ENCODE peak calls at places on chromosomes 3 and 15, in five cellular contexts. One of them, this sample, is unnamed.

GRCh38 chr3:25663324-25664065 is 1.2 kb downstream of the TOP2B start:
- DNase-seq in H1: no peak
- DNase-seq in pancreas: no peak
- DNase-seq in AG04450: no peak
- DNase-seq in fibroblast of villous mesenchyme: peak; percentile 31
- DNase-seq in this sample: peak; percentile 32

GRCh38 chr3:23698652-23699313 is 107.0 kb upstream of the UBE2E1 start:
- DNase-seq in H1: no peak
- DNase-seq in fibroblast of villous mesenchyme: no peak
- DNase-seq in pancreas: no peak
- DNase-seq in AG04450: no peak
- DNase-seq in this sample: no peak

GRCh38 chr3:12627371-12627770 is 36.5 kb downstream of the RAF1 start:
- DNase-seq in pancreas: no peak
- DNase-seq in fibroblast of villous mesenchyme: no peak
- DNase-seq in H1: no peak
- DNase-seq in AG04450: no peak
- DNase-seq in this sample: no peak

GRCh38 chr15:59996498-59997041 is 7.5 kb upstream of the FOXB1 start:
- DNase-seq in AG04450: no peak
- DNase-seq in fibroblast of villous mesenchyme: no peak
- DNase-seq in pancreas: no peak
- DNase-seq in H1: peak; percentile 73
- DNase-seq in this sample: no peak

GRCh38 chr3:58260261-58260731 is 22.7 kb downstream of the ABHD6 start:
- DNase-seq in pancreas: no peak
- DNase-seq in H1: no peak
- DNase-seq in fibroblast of villous mesenchyme: peak; percentile 55
- DNase-seq in AG04450: no peak
- DNase-seq in this sample: no peak

GRCh38 chr3:111989061-111989678 is 9.6 kb upstream of the TAGLN3 start:
- DNase-seq in pancreas: no peak
- DNase-seq in AG04450: peak; percentile 32
- DNase-seq in H1: no peak
- DNase-seq in fibroblast of villous mesenchyme: peak; percentile 92
- DNase-seq in this sample: no peak

GRCh38 chr3:95715137-95715536 is 1099.3 kb upstream of the EPHA6 start:
- DNase-seq in fibroblast of villous mesenchyme: no peak
- DNase-seq in AG04450: no peak
- DNase-seq in H1: no peak
- DNase-seq in pancreas: no peak
- DNase-seq in this sample: no peak

GRCh38 chr3:25556504-25556903 is 108.2 kb downstream of the TOP2B start:
- DNase-seq in fibroblast of villous mesenchyme: no peak
- DNase-seq in pancreas: no peak
- DNase-seq in H1: no peak
- DNase-seq in AG04450: no peak
- DNase-seq in this sample: no peak

GRCh38 chr3:183884097-183884436 is 613 bp downstream of the PARL start:
- DNase-seq in pancreas: no peak
- DNase-seq in fibroblast of villous mesenchyme: peak; percentile 38
- DNase-seq in AG04450: no peak
- DNase-seq in H1: no peak
- DNase-seq in this sample: no peak
- TF ChIP-seq CTCF in pancreas: no peak
- TF ChIP-seq CTCF in fibroblast of villous mesenchyme: no peak
- TF ChIP-seq CTCF in AG04450: no peak
- TF ChIP-seq CTCF in H1: no peak
- TF ChIP-seq CTCF in this sample: no peak

GRCh38 chr3:183824761-183825379 is 507 bp downstream of the MAP6D1 start:
- DNase-seq in AG04450: no peak
- DNase-seq in H1: peak; percentile 72
- DNase-seq in pancreas: peak; percentile 73
- DNase-seq in fibroblast of villous mesenchyme: peak; percentile 16
- DNase-seq in this sample: no peak
- TF ChIP-seq CTCF in AG04450: no peak
- TF ChIP-seq CTCF in H1: no peak
- TF ChIP-seq CTCF in pancreas: no peak
- TF ChIP-seq CTCF in fibroblast of villous mesenchyme: no peak
- TF ChIP-seq CTCF in this sample: no peak

DNA sequence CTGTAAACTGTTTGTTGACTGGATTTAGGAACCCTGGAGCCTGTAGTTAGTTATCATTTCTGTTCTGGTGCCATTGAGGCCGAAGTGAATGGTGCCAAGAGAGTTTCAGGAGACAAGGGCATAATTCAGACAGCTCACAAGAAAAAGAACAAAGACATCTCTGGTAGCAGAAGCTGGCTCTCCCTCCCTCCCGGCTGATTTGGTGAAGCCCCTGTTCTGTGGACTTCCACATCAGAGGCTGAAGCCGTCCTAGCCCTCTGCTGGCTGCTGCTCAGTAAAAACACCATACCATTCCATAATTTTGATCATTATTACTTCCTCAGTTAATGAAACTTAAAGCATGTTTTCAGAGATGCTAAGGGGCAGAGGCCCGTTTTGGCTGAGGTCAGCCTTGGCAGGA is 381.2 kb upstream of the WNT5A start:
- DNase-seq in pancreas: no peak
- DNase-seq in AG04450: no peak
- DNase-seq in H1: no peak
- DNase-seq in fibroblast of villous mesenchyme: no peak
- DNase-seq in this sample: no peak
- TF ChIP-seq CTCF in pancreas: no peak
- TF ChIP-seq CTCF in AG04450: peak; percentile 47
- TF ChIP-seq CTCF in H1: peak; percentile 27
- TF ChIP-seq CTCF in fibroblast of villous mesenchyme: peak; percentile 8
- TF ChIP-seq CTCF in this sample: no peak

GRCh38 chr15:58446521-58446920 is 14.7 kb downstream of the LIPC start:
- DNase-seq in fibroblast of villous mesenchyme: no peak
- DNase-seq in pancreas: no peak
- DNase-seq in AG04450: no peak
- DNase-seq in H1: no peak
- DNase-seq in this sample: no peak

GRCh38 chr15:58445861-58446260 is 14.1 kb downstream of the LIPC start:
- DNase-seq in fibroblast of villous mesenchyme: no peak
- DNase-seq in H1: no peak
- DNase-seq in AG04450: no peak
- DNase-seq in pancreas: no peak
- DNase-seq in this sample: no peak

GRCh38 chr15:58448331-58448730 is 16.5 kb downstream of the LIPC start:
- DNase-seq in pancreas: no peak
- DNase-seq in AG04450: no peak
- DNase-seq in fibroblast of villous mesenchyme: no peak
- DNase-seq in H1: no peak
- DNase-seq in this sample: no peak

GRCh38 chr15:58448906-58449305 is 17.1 kb downstream of the LIPC start:
- DNase-seq in pancreas: no peak
- DNase-seq in fibroblast of villous mesenchyme: no peak
- DNase-seq in H1: no peak
- DNase-seq in AG04450: no peak
- DNase-seq in this sample: no peak

GRCh38 chr15:58447244-58448010 is 15.6 kb downstream of the LIPC start:
- DNase-seq in pancreas: no peak
- DNase-seq in AG04450: no peak
- DNase-seq in H1: no peak
- DNase-seq in fibroblast of villous mesenchyme: peak; percentile 69
- DNase-seq in this sample: no peak
- TF ChIP-seq CTCF in pancreas: no peak
- TF ChIP-seq CTCF in AG04450: no peak
- TF ChIP-seq CTCF in H1: no peak
- TF ChIP-seq CTCF in fibroblast of villous mesenchyme: no peak
- TF ChIP-seq CTCF in this sample: no peak

DNA sequence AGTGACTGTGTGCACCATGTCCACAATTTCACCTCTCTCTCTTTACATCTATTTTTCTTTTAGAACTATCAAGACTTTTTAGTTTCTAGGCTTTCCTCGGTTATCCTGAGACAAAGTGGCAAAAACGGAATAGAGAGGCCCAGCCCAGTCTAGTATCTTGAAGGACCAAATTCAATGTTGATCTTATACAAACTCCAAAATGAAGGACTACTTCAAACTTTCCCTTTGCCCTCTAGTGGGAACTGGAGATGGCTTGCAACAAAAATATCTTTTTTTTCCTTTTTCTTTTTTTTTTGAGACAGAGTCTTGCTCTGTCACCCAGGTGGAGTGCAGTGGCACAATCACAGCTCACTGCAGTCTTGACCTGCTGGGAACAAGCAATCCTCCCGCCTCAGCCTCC is 338.5 kb upstream of the UMPS start:
- DNase-seq in fibroblast of villous mesenchyme: no peak
- DNase-seq in pancreas: no peak
- DNase-seq in AG04450: no peak
- DNase-seq in H1: no peak
- DNase-seq in this sample: no peak
- TF ChIP-seq CTCF in fibroblast of villous mesenchyme: peak; percentile 4
- TF ChIP-seq CTCF in pancreas: no peak
- TF ChIP-seq CTCF in AG04450: no peak
- TF ChIP-seq CTCF in H1: no peak
- TF ChIP-seq CTCF in this sample: no peak

GRCh38 chr15:89090791-89091666 is 2.8 kb downstream of the ABHD2 start:
- DNase-seq in H1: no peak
- DNase-seq in AG04450: no peak
- DNase-seq in pancreas: peak; percentile 76
- DNase-seq in fibroblast of villous mesenchyme: peak; percentile 77
- DNase-seq in this sample: no peak
- TF ChIP-seq CTCF in H1: no peak
- TF ChIP-seq CTCF in AG04450: no peak
- TF ChIP-seq CTCF in pancreas: no peak
- TF ChIP-seq CTCF in fibroblast of villous mesenchyme: no peak
- TF ChIP-seq CTCF in this sample: no peak

GRCh38 chr3:9581742-9582141 is 28.1 kb upstream of the LHFPL4 start:
- DNase-seq in pancreas: no peak
- DNase-seq in fibroblast of villous mesenchyme: no peak
- DNase-seq in AG04450: no peak
- DNase-seq in H1: no peak
- DNase-seq in this sample: no peak
- TF ChIP-seq CTCF in pancreas: no peak
- TF ChIP-seq CTCF in fibroblast of villous mesenchyme: no peak
- TF ChIP-seq CTCF in AG04450: no peak
- TF ChIP-seq CTCF in H1: peak; percentile 25
- TF ChIP-seq CTCF in this sample: no peak

GRCh38 chr15:97849183-97849582 is 111.3 kb upstream of the ARRDC4 start:
- DNase-seq in fibroblast of villous mesenchyme: no peak
- DNase-seq in H1: no peak
- DNase-seq in pancreas: no peak
- DNase-seq in AG04450: no peak
- DNase-seq in this sample: no peak
- TF ChIP-seq CTCF in fibroblast of villous mesenchyme: no peak
- TF ChIP-seq CTCF in H1: peak; percentile 21
- TF ChIP-seq CTCF in pancreas: no peak
- TF ChIP-seq CTCF in AG04450: no peak
- TF ChIP-seq CTCF in this sample: no peak

GRCh38 chr3:184239710-184240109 is 9.1 kb downstream of the ALG3 start:
- DNase-seq in pancreas: no peak
- DNase-seq in AG04450: no peak
- DNase-seq in fibroblast of villous mesenchyme: no peak
- DNase-seq in H1: no peak
- DNase-seq in this sample: no peak

GRCh38 chr3:184240384-184241140 is 8.2 kb downstream of the ALG3 start:
- DNase-seq in fibroblast of villous mesenchyme: peak; percentile 24
- DNase-seq in pancreas: no peak
- DNase-seq in AG04450: no peak
- DNase-seq in H1: peak; percentile 60
- DNase-seq in this sample: no peak

GRCh38 chr3:184242297-184242685 is 6.5 kb downstream of the ALG3 start:
- DNase-seq in H1: no peak
- DNase-seq in AG04450: no peak
- DNase-seq in fibroblast of villous mesenchyme: no peak
- DNase-seq in pancreas: no peak
- DNase-seq in this sample: no peak

GRCh38 chr3:184241141-184241446 is 7.7 kb downstream of the ALG3 start:
- DNase-seq in H1: no peak
- DNase-seq in pancreas: no peak
- DNase-seq in fibroblast of villous mesenchyme: no peak
- DNase-seq in AG04450: no peak
- DNase-seq in this sample: no peak

DNA sequence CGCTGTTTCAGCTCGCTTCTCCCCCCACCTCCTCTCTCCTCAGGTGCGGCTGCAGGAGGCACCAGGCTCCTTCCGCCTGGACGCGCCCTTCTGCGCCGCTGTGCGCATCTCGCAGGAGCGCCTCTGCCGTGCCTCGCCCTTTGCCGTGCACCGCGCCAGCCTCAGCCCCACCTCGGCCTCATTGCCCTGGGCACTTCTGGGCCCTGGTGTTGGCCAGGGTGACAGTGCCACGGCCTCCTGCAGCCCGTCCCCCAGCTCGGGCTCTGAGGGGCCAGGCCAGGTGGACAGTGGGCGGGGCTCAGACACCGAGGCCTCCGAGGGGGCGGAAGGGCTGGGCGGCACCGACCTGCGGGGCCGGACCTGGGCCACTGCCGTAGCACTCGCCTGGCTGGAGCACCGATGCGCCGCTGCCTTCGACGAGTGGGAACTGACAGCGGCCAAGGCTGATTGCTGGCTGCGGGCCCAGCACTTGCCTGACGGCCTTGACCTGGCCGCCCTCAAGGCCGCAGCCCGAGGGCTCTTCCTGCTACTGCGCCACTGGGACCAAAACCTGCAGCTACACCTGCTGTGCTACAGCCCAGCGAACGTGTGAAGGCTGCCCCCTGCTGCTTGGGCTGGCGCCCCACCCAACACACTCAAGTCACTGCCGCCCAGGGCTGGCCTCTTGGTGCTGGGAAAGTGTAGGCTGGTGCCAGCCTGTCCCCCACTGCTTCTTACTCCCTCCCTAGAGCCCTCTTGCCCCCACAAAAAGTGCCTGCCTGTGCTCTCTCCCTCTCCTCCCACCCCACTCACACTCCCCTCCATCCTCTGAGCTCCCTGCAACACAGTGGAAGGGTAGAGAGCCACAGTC is 7.1 kb downstream of the ALG3 start:
- DNase-seq in fibroblast of villous mesenchyme: peak; percentile 14
- DNase-seq in H1: peak; percentile 57
- DNase-seq in AG04450: no peak
- DNase-seq in pancreas: peak; percentile 86
- DNase-seq in this sample: peak; percentile 82
- TF ChIP-seq CTCF in fibroblast of villous mesenchyme: peak; percentile 42
- TF ChIP-seq CTCF in H1: peak; percentile 56
- TF ChIP-seq CTCF in AG04450: peak; percentile 61
- TF ChIP-seq CTCF in pancreas: peak; percentile 53
- TF ChIP-seq CTCF in this sample: no peak

This sample was measured in upper lobe of left lung.